ENCODE peak calls at places on chromosome 22, in five cellular contexts. One of them, this sample, is unnamed.
A peak's percentile ranks its signal among the peaks of the same experiment; 100 is the strongest.

GRCh38 chr22:46723882-46724281 is 14.2 kb downstream of the CERK start:
- DNase-seq in testis: no peak
- DNase-seq in sigmoid colon: no peak
- DNase-seq in uterus: no peak
- DNase-seq in right lobe of liver: no peak
- DNase-seq in this sample: no peak

GRCh38 chr22:19739448-19739895 is 16.1 kb downstream of the GP1BB start:
- DNase-seq in testis: no peak
- DNase-seq in sigmoid colon: no peak
- DNase-seq in uterus: no peak
- DNase-seq in right lobe of liver: no peak
- DNase-seq in this sample: no peak

GRCh38 chr22:20583471-20583922 is 76.1 kb downstream of the MED15 start:
- DNase-seq in testis: no peak
- DNase-seq in sigmoid colon: no peak
- DNase-seq in uterus: no peak
- DNase-seq in right lobe of liver: no peak
- DNase-seq in this sample: no peak

GRCh38 chr22:47136671-47137070 is 374.2 kb downstream of the TBC1D22A start:
- DNase-seq in testis: no peak
- DNase-seq in sigmoid colon: no peak
- DNase-seq in uterus: no peak
- DNase-seq in right lobe of liver: no peak
- DNase-seq in this sample: no peak

GRCh38 chr22:39467390-39467901 is 10.6 kb downstream of the MGAT3 start:
- DNase-seq in testis: no peak
- DNase-seq in sigmoid colon: no peak
- DNase-seq in uterus: no peak
- DNase-seq in right lobe of liver: no peak
- DNase-seq in this sample: no peak

GRCh38 chr22:39207141-39208012 is 37.4 kb downstream of the PDGFB start:
- DNase-seq in testis: no peak
- DNase-seq in sigmoid colon: peak; percentile 58
- DNase-seq in uterus: no peak
- DNase-seq in right lobe of liver: no peak
- DNase-seq in this sample: no peak

GRCh38 chr22:39706406-39707150 is 136.0 kb downstream of the CACNA1I start:
- DNase-seq in testis: no peak
- DNase-seq in sigmoid colon: no peak
- DNase-seq in uterus: no peak
- DNase-seq in right lobe of liver: no peak
- DNase-seq in this sample: no peak

GRCh38 chr22:39459681-39460080 is 2.9 kb downstream of the MGAT3 start:
- DNase-seq in testis: no peak
- DNase-seq in sigmoid colon: no peak
- DNase-seq in uterus: no peak
- DNase-seq in right lobe of liver: no peak
- DNase-seq in this sample: no peak

GRCh38 chr22:34055525-34056200 is 135.4 kb upstream of the LARGE1 start:
- DNase-seq in testis: peak; percentile 14
- DNase-seq in sigmoid colon: no peak
- DNase-seq in uterus: no peak
- DNase-seq in right lobe of liver: no peak
- DNase-seq in this sample: no peak

DNA sequence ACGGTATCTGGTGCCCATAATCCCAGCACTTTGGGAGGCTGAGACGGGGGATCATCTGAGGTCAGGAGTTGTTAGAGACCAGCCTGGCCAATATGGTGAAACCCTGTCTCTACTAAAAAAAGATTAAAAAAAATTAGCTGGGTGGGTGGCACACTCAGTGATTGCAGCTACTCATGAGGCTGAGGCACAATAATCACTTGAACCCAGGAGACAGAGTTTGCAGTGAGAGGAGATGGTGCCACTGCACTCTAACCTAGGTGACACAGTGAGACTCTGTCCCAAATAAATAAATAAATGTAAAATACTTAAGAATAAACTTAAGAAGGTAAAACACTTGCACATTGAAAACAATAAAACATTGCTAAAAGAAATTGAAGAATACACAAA is 90.4 kb downstream of the ZNF280B start:
- DNase-seq in testis: no peak
- DNase-seq in sigmoid colon: no peak
- DNase-seq in uterus: no peak
- DNase-seq in right lobe of liver: no peak
- DNase-seq in this sample: no peak
- TF ChIP-seq POLR2A in testis: no peak
- TF ChIP-seq POLR2A in sigmoid colon: no peak
- TF ChIP-seq POLR2A in uterus: no peak
- TF ChIP-seq POLR2A in right lobe of liver: no peak
- TF ChIP-seq POLR2A in this sample: no peak

DNA sequence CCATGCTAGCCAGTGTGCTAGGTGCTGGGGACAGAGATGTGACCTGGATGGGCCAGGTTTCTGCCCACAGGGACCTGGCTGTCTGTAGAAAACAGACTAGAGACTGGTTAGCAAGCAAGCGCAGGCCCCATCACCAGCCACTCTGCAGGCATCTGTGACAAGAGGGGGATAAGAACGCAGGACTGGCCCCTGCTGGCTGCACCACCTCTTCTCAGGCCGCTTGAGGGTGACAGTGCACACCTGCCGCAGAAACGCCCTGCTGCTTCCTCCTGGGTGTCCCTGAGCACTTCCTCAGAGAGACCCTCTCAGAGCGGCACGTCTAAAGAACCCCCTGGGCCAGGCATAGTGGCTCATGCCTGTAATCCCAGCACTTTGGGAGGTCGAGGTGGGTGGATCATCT is 5.9 kb upstream of the PICK1 start:
- DNase-seq in testis: no peak
- DNase-seq in sigmoid colon: no peak
- DNase-seq in uterus: no peak
- DNase-seq in right lobe of liver: no peak
- DNase-seq in this sample: no peak
- H3K27me3 ChIP-seq in testis: no peaks in the 10 kb centered on the region
- H3K27me3 ChIP-seq in sigmoid colon: no peaks in the 10 kb centered on the region
- H3K27me3 ChIP-seq in uterus: no peaks in the 10 kb centered on the region
- H3K27me3 ChIP-seq in right lobe of liver: no peaks in the 10 kb centered on the region
- H3K27me3 ChIP-seq in this sample: no peaks in the 10 kb centered on the region

GRCh38 chr22:42656578-42656977 is 7.4 kb upstream of the CYB5R3 start:
- DNase-seq in testis: no peak
- DNase-seq in sigmoid colon: no peak
- DNase-seq in uterus: no peak
- DNase-seq in right lobe of liver: no peak
- DNase-seq in this sample: no peak

GRCh38 chr22:42664976-42665831 is 16.0 kb upstream of the CYB5R3 start:
- DNase-seq in testis: no peak
- DNase-seq in sigmoid colon: no peak
- DNase-seq in uterus: no peak
- DNase-seq in right lobe of liver: no peak
- DNase-seq in this sample: no peak

GRCh38 chr22:42662114-42663021 is 13.2 kb upstream of the CYB5R3 start:
- DNase-seq in testis: peak; percentile 91
- DNase-seq in sigmoid colon: peak; percentile 86
- DNase-seq in uterus: peak; percentile 91
- DNase-seq in right lobe of liver: peak; percentile 80
- DNase-seq in this sample: peak; percentile 89
- TF ChIP-seq POLR2A in testis: no peak
- TF ChIP-seq POLR2A in sigmoid colon: no peak
- TF ChIP-seq POLR2A in uterus: no peak
- TF ChIP-seq POLR2A in right lobe of liver: no peak
- TF ChIP-seq POLR2A in this sample: no peak

GRCh38 chr22:43882122-43882767 is 9.6 kb downstream of the PNPLA5 start:
- DNase-seq in testis: no peak
- DNase-seq in sigmoid colon: peak; percentile 26
- DNase-seq in uterus: no peak
- DNase-seq in right lobe of liver: no peak
- DNase-seq in this sample: no peak

GRCh38 chr22:43883012-43883661 is 8.7 kb downstream of the PNPLA5 start:
- DNase-seq in testis: peak; percentile 78
- DNase-seq in sigmoid colon: peak; percentile 54
- DNase-seq in uterus: no peak
- DNase-seq in right lobe of liver: no peak
- DNase-seq in this sample: peak; percentile 12

GRCh38 chr22:43879901-43880742 is 11.7 kb downstream of the PNPLA5 start:
- DNase-seq in testis: no peak
- DNase-seq in sigmoid colon: peak; percentile 49
- DNase-seq in uterus: no peak
- DNase-seq in right lobe of liver: no peak
- DNase-seq in this sample: no peak

GRCh38 chr22:43880743-43881055 is 11.1 kb downstream of the PNPLA5 start:
- DNase-seq in testis: no peak
- DNase-seq in sigmoid colon: no peak
- DNase-seq in uterus: no peak
- DNase-seq in right lobe of liver: no peak
- DNase-seq in this sample: no peak

GRCh38 chr22:43881091-43882061 is 10.4 kb downstream of the PNPLA5 start:
- DNase-seq in testis: no peak
- DNase-seq in sigmoid colon: peak; percentile 62
- DNase-seq in uterus: no peak
- DNase-seq in right lobe of liver: no peak
- DNase-seq in this sample: no peak
- H3K27me3 ChIP-seq in testis: no peaks in the 10 kb centered on the region
- H3K27me3 ChIP-seq in sigmoid colon: peaks cover 15% of the 10 kb centered on the region
- H3K27me3 ChIP-seq in uterus: no peaks in the 10 kb centered on the region
- H3K27me3 ChIP-seq in right lobe of liver: no peaks in the 10 kb centered on the region
- H3K27me3 ChIP-seq in this sample: no peaks in the 10 kb centered on the region

GRCh38 chr22:37803195-37803635 is 4.5 kb upstream of the GCAT start:
- DNase-seq in testis: peak; percentile 39
- DNase-seq in sigmoid colon: no peak
- DNase-seq in uterus: no peak
- DNase-seq in right lobe of liver: no peak
- DNase-seq in this sample: no peak
- TF ChIP-seq POLR2A in testis: no peak
- TF ChIP-seq POLR2A in sigmoid colon: no peak
- TF ChIP-seq POLR2A in uterus: no peak
- TF ChIP-seq POLR2A in right lobe of liver: no peak
- TF ChIP-seq POLR2A in this sample: no peak

GRCh38 chr22:50608996-50609395 is 8.4 kb downstream of the MAPK8IP2 start:
- DNase-seq in testis: no peak
- DNase-seq in sigmoid colon: no peak
- DNase-seq in uterus: no peak
- DNase-seq in right lobe of liver: no peak
- DNase-seq in this sample: no peak

GRCh38 chr22:50610041-50610451 is 9.5 kb downstream of the MAPK8IP2 start:
- DNase-seq in testis: no peak
- DNase-seq in sigmoid colon: no peak
- DNase-seq in uterus: no peak
- DNase-seq in right lobe of liver: no peak
- DNase-seq in this sample: no peak

GRCh38 chr22:50611341-50612060 is 10.9 kb downstream of the MAPK8IP2 start:
- DNase-seq in testis: no peak
- DNase-seq in sigmoid colon: no peak
- DNase-seq in uterus: no peak
- DNase-seq in right lobe of liver: no peak
- DNase-seq in this sample: no peak

GRCh38 chr22:50610581-50610980 is 10.0 kb downstream of the MAPK8IP2 start:
- DNase-seq in testis: no peak
- DNase-seq in sigmoid colon: no peak
- DNase-seq in uterus: no peak
- DNase-seq in right lobe of liver: no peak
- DNase-seq in this sample: no peak

GRCh38 chr22:50609599-50609998 is 9.0 kb downstream of the MAPK8IP2 start:
- DNase-seq in testis: no peak
- DNase-seq in sigmoid colon: no peak
- DNase-seq in uterus: no peak
- DNase-seq in right lobe of liver: no peak
- DNase-seq in this sample: no peak
- H3K27me3 ChIP-seq in testis: no peaks in the 10 kb centered on the region
- H3K27me3 ChIP-seq in sigmoid colon: peaks cover 50% of the 10 kb centered on the region
- H3K27me3 ChIP-seq in uterus: no peaks in the 10 kb centered on the region
- H3K27me3 ChIP-seq in right lobe of liver: no peaks in the 10 kb centered on the region
- H3K27me3 ChIP-seq in this sample: no peaks in the 10 kb centered on the region

GRCh38 chr22:41094036-41094435 is 1.6 kb downstream of the EP300 start:
- DNase-seq in testis: peak; percentile 58
- DNase-seq in sigmoid colon: no peak
- DNase-seq in uterus: no peak
- DNase-seq in right lobe of liver: no peak
- DNase-seq in this sample: no peak

GRCh38 chr22:41091139-41092022 is 1.0 kb upstream of the EP300 start:
- DNase-seq in testis: peak; percentile 99
- DNase-seq in sigmoid colon: peak; percentile 100
- DNase-seq in uterus: peak; percentile 99
- DNase-seq in right lobe of liver: peak; percentile 100
- DNase-seq in this sample: peak; percentile 98

GRCh38 chr22:41096391-41096790 is 4.0 kb downstream of the EP300 start:
- DNase-seq in testis: no peak
- DNase-seq in sigmoid colon: no peak
- DNase-seq in uterus: no peak
- DNase-seq in right lobe of liver: no peak
- DNase-seq in this sample: no peak

GRCh38 chr22:41092847-41093371 is 517 bp downstream of the EP300 start:
- DNase-seq in testis: peak; percentile 44
- DNase-seq in sigmoid colon: no peak
- DNase-seq in uterus: no peak
- DNase-seq in right lobe of liver: no peak
- DNase-seq in this sample: peak; percentile 23

DNA sequence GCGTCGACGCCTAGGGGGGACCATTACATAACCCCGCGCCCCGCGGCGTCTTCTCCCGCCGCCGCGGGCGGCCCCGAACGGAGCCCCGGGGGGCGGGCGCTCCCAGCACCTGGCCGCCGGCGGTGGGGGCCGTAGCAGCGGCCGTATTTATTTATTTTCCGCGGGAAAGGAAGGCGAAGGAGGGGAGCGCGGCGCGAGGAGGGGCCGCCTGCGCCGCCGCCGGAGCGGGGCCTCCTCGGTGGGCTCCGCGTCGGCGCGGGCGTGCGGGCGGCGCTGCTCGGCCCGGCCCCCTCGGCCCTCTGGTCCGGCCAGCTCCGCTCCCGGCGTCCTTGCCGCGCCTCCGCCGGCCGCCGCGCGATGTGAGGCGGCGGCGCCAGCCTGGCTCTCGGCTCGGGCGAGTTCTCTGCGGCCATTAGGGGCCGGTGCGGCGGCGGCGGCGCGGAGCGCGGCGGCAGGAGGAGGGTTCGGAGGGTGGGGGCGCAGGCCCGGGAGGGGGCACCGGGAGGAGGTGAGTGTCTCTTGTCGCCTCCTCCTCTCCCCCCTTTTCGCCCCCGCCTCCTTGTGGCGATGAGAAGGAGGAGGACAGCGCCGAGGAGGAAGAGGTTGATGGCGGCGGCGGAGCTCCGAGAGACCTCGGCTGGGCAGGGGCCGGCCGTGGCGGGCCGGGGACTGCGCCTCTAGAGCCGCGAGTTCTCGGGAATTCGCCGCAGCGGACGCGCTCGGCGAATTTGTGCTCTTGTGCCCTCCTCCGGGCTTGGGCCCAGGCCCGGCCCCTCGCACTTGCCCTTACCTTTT is at the start of gene EP300:
- DNase-seq in testis: peak; percentile 92
- DNase-seq in sigmoid colon: peak; percentile 95
- DNase-seq in uterus: peak; percentile 83
- DNase-seq in right lobe of liver: peak; percentile 90
- DNase-seq in this sample: peak; percentile 88
- TF ChIP-seq POLR2A in testis: no peak
- TF ChIP-seq POLR2A in sigmoid colon: peak; percentile 64
- TF ChIP-seq POLR2A in uterus: peak; percentile 76
- TF ChIP-seq POLR2A in right lobe of liver: no peak
- TF ChIP-seq POLR2A in this sample: peak; percentile 55

GRCh38 chr22:36606114-36606513 is 77.1 kb upstream of the EIF3D start:
- DNase-seq in testis: no peak
- DNase-seq in sigmoid colon: no peak
- DNase-seq in uterus: no peak
- DNase-seq in right lobe of liver: no peak
- DNase-seq in this sample: no peak
- H3K27me3 ChIP-seq in testis: no peaks in the 10 kb centered on the region
- H3K27me3 ChIP-seq in sigmoid colon: peaks cover 8% of the 10 kb centered on the region
- H3K27me3 ChIP-seq in uterus: no peaks in the 10 kb centered on the region
- H3K27me3 ChIP-seq in right lobe of liver: no peaks in the 10 kb centered on the region
- H3K27me3 ChIP-seq in this sample: peaks cover 32% of the 10 kb centered on the region

GRCh38 chr22:23690713-23691112 is at the start of gene RGL4:
- DNase-seq in testis: peak; percentile 3
- DNase-seq in sigmoid colon: no peak
- DNase-seq in uterus: no peak
- DNase-seq in right lobe of liver: no peak
- DNase-seq in this sample: no peak
- TF ChIP-seq POLR2A in testis: no peak
- TF ChIP-seq POLR2A in sigmoid colon: no peak
- TF ChIP-seq POLR2A in uterus: no peak
- TF ChIP-seq POLR2A in right lobe of liver: no peak
- TF ChIP-seq POLR2A in this sample: no peak

This sample was measured in tibial nerve.